ENCODE peak calls at places on chromosomes 12 and 14, in nine cellular contexts. One of them, this sample, is unnamed.

GRCh38 chr14:102370305-102370809 is 7.6 kb downstream of the TECPR2 start:
- DNase-seq in fibroblast of mammary gland: peak
- DNase-seq in cardiac fibroblast: peak
- DNase-seq in transverse colon: no peak
- DNase-seq in astrocyte of the spinal cord: no peak
- DNase-seq in fibroblast of lung: no peak
- DNase-seq in brain microvascular endothelial cell: no peak
- DNase-seq in CD8-positive, alpha-beta T cell: no peak
- DNase-seq in adrenal gland: no peak
- DNase-seq in this sample: no peak

GRCh38 chr14:60189923-60190840 is 25.0 kb upstream of the DHRS7 start:
- DNase-seq in CD8-positive, alpha-beta T cell: no peak
- DNase-seq in adrenal gland: no peak
- DNase-seq in transverse colon: no peak
- DNase-seq in brain microvascular endothelial cell: no peak
- DNase-seq in cardiac fibroblast: no peak
- DNase-seq in fibroblast of lung: no peak
- DNase-seq in fibroblast of mammary gland: peak
- DNase-seq in astrocyte of the spinal cord: no peak
- DNase-seq in this sample: no peak

GRCh38 chr12:56297400-56297799 is 2.7 kb downstream of the CS start:
- DNase-seq in astrocyte of the spinal cord: no peak
- DNase-seq in transverse colon: no peak
- DNase-seq in fibroblast of lung: no peak
- DNase-seq in adrenal gland: no peak
- DNase-seq in cardiac fibroblast: no peak
- DNase-seq in brain microvascular endothelial cell: no peak
- DNase-seq in fibroblast of mammary gland: no peak
- DNase-seq in CD8-positive, alpha-beta T cell: no peak
- DNase-seq in this sample: no peak

GRCh38 chr12:49887536-49888401 is 15.9 kb downstream of the FAIM2 start:
- DNase-seq in fibroblast of lung: no peak
- DNase-seq in astrocyte of the spinal cord: no peak
- DNase-seq in transverse colon: peak
- DNase-seq in cardiac fibroblast: no peak
- DNase-seq in brain microvascular endothelial cell: no peak
- DNase-seq in fibroblast of mammary gland: no peak
- DNase-seq in adrenal gland: no peak
- DNase-seq in CD8-positive, alpha-beta T cell: no peak
- DNase-seq in this sample: no peak

GRCh38 chr14:66405158-66405557 is 81.0 kb upstream of the CCDC196 start:
- DNase-seq in fibroblast of mammary gland: peak
- DNase-seq in CD8-positive, alpha-beta T cell: no peak
- DNase-seq in fibroblast of lung: peak
- DNase-seq in adrenal gland: peak
- DNase-seq in brain microvascular endothelial cell: peak
- DNase-seq in cardiac fibroblast: peak
- DNase-seq in astrocyte of the spinal cord: peak
- DNase-seq in transverse colon: no peak
- DNase-seq in this sample: peak

GRCh38 chr12:100359822-100360221 is 2.9 kb downstream of the SLC17A8 start:
- DNase-seq in brain microvascular endothelial cell: no peak
- DNase-seq in astrocyte of the spinal cord: no peak
- DNase-seq in transverse colon: no peak
- DNase-seq in adrenal gland: no peak
- DNase-seq in fibroblast of lung: peak
- DNase-seq in CD8-positive, alpha-beta T cell: no peak
- DNase-seq in cardiac fibroblast: peak
- DNase-seq in fibroblast of mammary gland: no peak
- DNase-seq in this sample: no peak

GRCh38 chr12:105462841-105463240 is 132.3 kb downstream of the C12orf75 start:
- DNase-seq in CD8-positive, alpha-beta T cell: no peak
- DNase-seq in adrenal gland: no peak
- DNase-seq in astrocyte of the spinal cord: no peak
- DNase-seq in cardiac fibroblast: no peak
- DNase-seq in fibroblast of mammary gland: peak
- DNase-seq in transverse colon: no peak
- DNase-seq in brain microvascular endothelial cell: peak
- DNase-seq in fibroblast of lung: peak
- DNase-seq in this sample: peak

GRCh38 chr12:123398177-123398916 is 14.4 kb downstream of the KMT5A start:
- DNase-seq in fibroblast of mammary gland: peak
- DNase-seq in fibroblast of lung: peak
- DNase-seq in cardiac fibroblast: peak
- DNase-seq in adrenal gland: peak
- DNase-seq in astrocyte of the spinal cord: peak
- DNase-seq in CD8-positive, alpha-beta T cell: no peak
- DNase-seq in transverse colon: peak
- DNase-seq in brain microvascular endothelial cell: peak
- DNase-seq in this sample: peak

GRCh38 chr12:45989857-45990467 is 412 bp downstream of the SCAF11 start:
- DNase-seq in adrenal gland: peak
- DNase-seq in CD8-positive, alpha-beta T cell: peak
- DNase-seq in fibroblast of lung: peak
- DNase-seq in fibroblast of mammary gland: no peak
- DNase-seq in transverse colon: peak
- DNase-seq in brain microvascular endothelial cell: peak
- DNase-seq in cardiac fibroblast: peak
- DNase-seq in astrocyte of the spinal cord: peak
- DNase-seq in this sample: peak

GRCh38 chr14:68268719-68269118 is 449.1 kb downstream of the RAD51B start:
- DNase-seq in transverse colon: no peak
- DNase-seq in astrocyte of the spinal cord: peak
- DNase-seq in brain microvascular endothelial cell: no peak
- DNase-seq in adrenal gland: no peak
- DNase-seq in fibroblast of lung: peak
- DNase-seq in cardiac fibroblast: peak
- DNase-seq in fibroblast of mammary gland: no peak
- DNase-seq in CD8-positive, alpha-beta T cell: peak
- DNase-seq in this sample: no peak

GRCh38 chr12:53005215-53005985 is 856 bp upstream of the EIF4B start:
- DNase-seq in transverse colon: no peak
- DNase-seq in cardiac fibroblast: peak
- DNase-seq in CD8-positive, alpha-beta T cell: no peak
- DNase-seq in adrenal gland: peak
- DNase-seq in fibroblast of mammary gland: no peak
- DNase-seq in brain microvascular endothelial cell: peak
- DNase-seq in fibroblast of lung: no peak
- DNase-seq in astrocyte of the spinal cord: no peak
- DNase-seq in this sample: no peak

GRCh38 chr14:69288956-69289705 is 29.2 kb downstream of the GALNT16 start:
- DNase-seq in brain microvascular endothelial cell: no peak
- DNase-seq in fibroblast of mammary gland: peak
- DNase-seq in cardiac fibroblast: no peak
- DNase-seq in CD8-positive, alpha-beta T cell: no peak
- DNase-seq in adrenal gland: no peak
- DNase-seq in astrocyte of the spinal cord: no peak
- DNase-seq in fibroblast of lung: peak
- DNase-seq in transverse colon: no peak
- DNase-seq in this sample: peak

GRCh38 chr12:11717533-11717961 is 68.1 kb downstream of the ETV6 start:
- DNase-seq in transverse colon: no peak
- DNase-seq in fibroblast of lung: peak
- DNase-seq in adrenal gland: no peak
- DNase-seq in CD8-positive, alpha-beta T cell: no peak
- DNase-seq in fibroblast of mammary gland: peak
- DNase-seq in astrocyte of the spinal cord: peak
- DNase-seq in cardiac fibroblast: no peak
- DNase-seq in brain microvascular endothelial cell: peak
- DNase-seq in this sample: peak

GRCh38 chr12:88650715-88651114 is 70.4 kb upstream of the KITLG start:
- DNase-seq in cardiac fibroblast: peak
- DNase-seq in adrenal gland: no peak
- DNase-seq in brain microvascular endothelial cell: peak
- DNase-seq in fibroblast of lung: peak
- DNase-seq in fibroblast of mammary gland: peak
- DNase-seq in transverse colon: no peak
- DNase-seq in astrocyte of the spinal cord: peak
- DNase-seq in CD8-positive, alpha-beta T cell: no peak
- DNase-seq in this sample: peak

DNA sequence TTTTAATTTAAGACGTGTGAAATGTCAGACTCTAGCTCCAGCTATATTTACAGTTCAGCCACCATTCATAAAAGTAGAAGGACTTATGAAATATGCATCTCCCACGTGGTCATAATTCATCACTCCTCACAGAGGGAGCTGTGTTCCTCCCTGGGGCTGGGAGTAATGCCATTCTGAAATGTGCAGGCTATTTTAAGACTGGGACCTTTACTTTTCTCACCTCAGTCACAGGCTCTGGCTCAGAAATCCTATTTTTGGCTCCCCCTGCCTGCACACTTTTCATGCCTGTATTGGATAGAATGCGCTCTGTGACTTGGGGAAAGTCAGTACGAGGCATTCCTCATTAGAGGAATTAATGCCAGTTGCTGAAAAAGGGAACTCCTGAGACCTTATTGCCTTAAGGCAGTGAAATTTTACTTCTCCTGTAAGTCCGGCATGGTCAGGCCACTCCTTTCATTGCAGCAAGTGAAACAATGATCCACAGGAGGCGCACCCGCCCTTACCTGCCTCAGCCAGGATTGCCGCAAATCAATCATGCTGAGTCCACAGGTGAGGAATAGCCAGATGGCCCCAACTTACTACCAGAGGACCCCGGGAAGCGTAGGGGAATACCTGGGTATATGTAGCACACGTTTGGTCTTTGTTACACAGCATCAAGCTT is 1133.2 kb upstream of the TMEM132C start:
- DNase-seq in cardiac fibroblast: no peak
- DNase-seq in brain microvascular endothelial cell: no peak
- DNase-seq in astrocyte of the spinal cord: no peak
- DNase-seq in CD8-positive, alpha-beta T cell: no peak
- DNase-seq in transverse colon: no peak
- DNase-seq in adrenal gland: no peak
- DNase-seq in fibroblast of lung: no peak
- DNase-seq in fibroblast of mammary gland: no peak
- DNase-seq in this sample: no peak
- TF ChIP-seq CTCF in cardiac fibroblast: peak
- TF ChIP-seq CTCF in brain microvascular endothelial cell: no peak
- TF ChIP-seq CTCF in astrocyte of the spinal cord: no peak
- TF ChIP-seq CTCF in CD8-positive, alpha-beta T cell: no peak
- TF ChIP-seq CTCF in transverse colon: no peak
- TF ChIP-seq CTCF in adrenal gland: no peak
- TF ChIP-seq CTCF in fibroblast of lung: no peak
- TF ChIP-seq CTCF in fibroblast of mammary gland: no peak
- TF ChIP-seq CTCF in this sample: no peak

GRCh38 chr14:100069161-100069800 is 4.1 kb downstream of the EVL start:
- DNase-seq in fibroblast of mammary gland: no peak
- DNase-seq in cardiac fibroblast: no peak
- DNase-seq in fibroblast of lung: no peak
- DNase-seq in transverse colon: no peak
- DNase-seq in adrenal gland: no peak
- DNase-seq in astrocyte of the spinal cord: no peak
- DNase-seq in brain microvascular endothelial cell: no peak
- DNase-seq in CD8-positive, alpha-beta T cell: no peak
- DNase-seq in this sample: no peak

GRCh38 chr14:100070310-100070709 is 5.1 kb downstream of the EVL start:
- DNase-seq in brain microvascular endothelial cell: no peak
- DNase-seq in adrenal gland: no peak
- DNase-seq in astrocyte of the spinal cord: no peak
- DNase-seq in cardiac fibroblast: no peak
- DNase-seq in transverse colon: no peak
- DNase-seq in CD8-positive, alpha-beta T cell: peak
- DNase-seq in fibroblast of mammary gland: no peak
- DNase-seq in fibroblast of lung: no peak
- DNase-seq in this sample: no peak

GRCh38 chr14:100067481-100067880 is 2.3 kb downstream of the EVL start:
- DNase-seq in adrenal gland: no peak
- DNase-seq in astrocyte of the spinal cord: no peak
- DNase-seq in transverse colon: no peak
- DNase-seq in brain microvascular endothelial cell: no peak
- DNase-seq in fibroblast of lung: no peak
- DNase-seq in cardiac fibroblast: no peak
- DNase-seq in CD8-positive, alpha-beta T cell: no peak
- DNase-seq in fibroblast of mammary gland: no peak
- DNase-seq in this sample: no peak

GRCh38 chr14:100066984-100067383 is 1.8 kb downstream of the EVL start:
- DNase-seq in cardiac fibroblast: no peak
- DNase-seq in brain microvascular endothelial cell: no peak
- DNase-seq in fibroblast of mammary gland: no peak
- DNase-seq in CD8-positive, alpha-beta T cell: no peak
- DNase-seq in fibroblast of lung: no peak
- DNase-seq in adrenal gland: peak
- DNase-seq in astrocyte of the spinal cord: no peak
- DNase-seq in transverse colon: no peak
- DNase-seq in this sample: no peak

GRCh38 chr14:100067971-100068959 is 3.0 kb downstream of the EVL start:
- DNase-seq in adrenal gland: peak
- DNase-seq in fibroblast of lung: peak
- DNase-seq in CD8-positive, alpha-beta T cell: peak
- DNase-seq in transverse colon: peak
- DNase-seq in brain microvascular endothelial cell: peak
- DNase-seq in astrocyte of the spinal cord: no peak
- DNase-seq in fibroblast of mammary gland: peak
- DNase-seq in cardiac fibroblast: peak
- DNase-seq in this sample: peak
- H3K4me3 ChIP-seq in adrenal gland: peak
- H3K4me3 ChIP-seq in fibroblast of lung: no peak
- H3K4me3 ChIP-seq in CD8-positive, alpha-beta T cell: peak
- H3K4me3 ChIP-seq in transverse colon: no peak
- H3K4me3 ChIP-seq in brain microvascular endothelial cell: no peak
- H3K4me3 ChIP-seq in astrocyte of the spinal cord: no peak
- H3K4me3 ChIP-seq in fibroblast of mammary gland: no peak
- H3K4me3 ChIP-seq in cardiac fibroblast: no peak
- H3K4me3 ChIP-seq in this sample: no peak

DNA sequence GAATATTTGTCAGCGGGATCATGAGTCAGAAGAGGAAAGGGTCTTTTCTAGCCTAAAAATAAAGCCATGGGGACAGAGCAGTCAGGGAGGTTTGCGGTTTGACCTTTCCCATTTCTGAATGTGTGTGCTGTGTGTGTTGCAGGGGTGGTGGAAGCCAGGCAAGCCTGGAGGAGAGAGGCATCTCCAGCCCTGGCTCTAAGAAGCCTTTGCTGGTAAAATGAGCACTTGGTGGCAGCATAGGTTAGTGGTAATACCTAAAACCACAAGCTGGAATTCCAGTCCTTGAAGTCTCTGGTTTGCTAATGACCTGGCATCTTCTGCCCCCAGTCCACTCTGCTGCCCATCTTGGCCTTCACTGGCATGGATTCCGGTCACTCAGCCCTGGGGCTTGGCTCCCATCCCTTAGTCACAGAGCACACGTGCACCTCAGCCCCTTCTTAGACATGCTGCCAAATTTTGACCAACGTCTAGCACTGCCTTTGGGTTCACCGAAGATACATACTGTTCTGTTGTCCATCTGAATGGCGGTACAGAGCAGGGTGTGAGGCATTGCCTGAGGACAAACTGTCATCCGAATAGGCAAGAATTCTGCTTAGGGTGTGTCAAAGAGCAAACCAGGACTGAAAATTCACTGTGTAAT is 52.7 kb downstream of the KCNA5 start:
- DNase-seq in fibroblast of mammary gland: peak
- DNase-seq in astrocyte of the spinal cord: peak
- DNase-seq in CD8-positive, alpha-beta T cell: no peak
- DNase-seq in adrenal gland: no peak
- DNase-seq in transverse colon: no peak
- DNase-seq in fibroblast of lung: peak
- DNase-seq in brain microvascular endothelial cell: peak
- DNase-seq in cardiac fibroblast: peak
- DNase-seq in this sample: peak
- TF ChIP-seq CTCF in fibroblast of mammary gland: no peak
- TF ChIP-seq CTCF in astrocyte of the spinal cord: peak
- TF ChIP-seq CTCF in CD8-positive, alpha-beta T cell: no peak
- TF ChIP-seq CTCF in adrenal gland: no peak
- TF ChIP-seq CTCF in transverse colon: no peak
- TF ChIP-seq CTCF in fibroblast of lung: peak
- TF ChIP-seq CTCF in brain microvascular endothelial cell: peak
- TF ChIP-seq CTCF in cardiac fibroblast: no peak
- TF ChIP-seq CTCF in this sample: peak

GRCh38 chr14:32497233-32497632 is 168.1 kb downstream of the AKAP6 start:
- DNase-seq in fibroblast of mammary gland: no peak
- DNase-seq in cardiac fibroblast: no peak
- DNase-seq in adrenal gland: no peak
- DNase-seq in astrocyte of the spinal cord: no peak
- DNase-seq in transverse colon: no peak
- DNase-seq in CD8-positive, alpha-beta T cell: no peak
- DNase-seq in fibroblast of lung: no peak
- DNase-seq in brain microvascular endothelial cell: no peak
- DNase-seq in this sample: no peak
- H3K4me3 ChIP-seq in fibroblast of mammary gland: no peak
- H3K4me3 ChIP-seq in cardiac fibroblast: no peak
- H3K4me3 ChIP-seq in adrenal gland: no peak
- H3K4me3 ChIP-seq in astrocyte of the spinal cord: no peak
- H3K4me3 ChIP-seq in transverse colon: no peak
- H3K4me3 ChIP-seq in CD8-positive, alpha-beta T cell: no peak
- H3K4me3 ChIP-seq in fibroblast of lung: peak
- H3K4me3 ChIP-seq in brain microvascular endothelial cell: no peak
- H3K4me3 ChIP-seq in this sample: no peak

This sample was measured in foreskin fibroblast.